ENCODE peak calls at places on chromosomes 13 and 19, in four cellular contexts. Z is mesenchymal stem cell, J is IMR-90, R is neuronal stem cell. Y is an unnamed sample. For H3K4me1, the result is how much of the 10 kb centered on the place peaks cover.

GRCh38 chr19:51702103-51702753 is 9.1 kb downstream of the SPACA6 start:
- DNase-seq in Z (peak), J (peak), R (no peak), Y (peak)

GRCh38 chr13:98890186-98890585 is 87.7 kb downstream of the DOCK9 start:
- DNase-seq in R (no peak), Z (peak), J (peak), Y (no peak)

GRCh38 chr13:113211774-113212173 is 2.4 kb downstream of the CUL4A start:
- DNase-seq in J (no peak), R (no peak), Z (no peak), Y (peak)

GRCh38 chr19:7742575-7742974 is 4.8 kb downstream of the CD209 start:
- DNase-seq in Z (no peak), R (no peak), J (no peak), Y (no peak)

GRCh38 chr19:35095667-35096368 is 19.8 kb upstream of the FXYD3 start:
- DNase-seq in R (no peak), J (no peak), Z (no peak), Y (no peak)

GRCh38 chr19:1648926-1649541 is 3.4 kb downstream of the TCF3 start:
- DNase-seq in R (no peak), J (no peak), Z (no peak), Y (no peak)

GRCh38 chr13:89315287-89315686 is 1644.1 kb downstream of the SLITRK5 start:
- DNase-seq in J (no peak), R (no peak), Z (peak), Y (no peak)

GRCh38 chr19:57664269-57665127 is 4.2 kb upstream of the ZSCAN4 start:
- DNase-seq in R (peak), J (peak), Z (peak), Y (peak)

GRCh38 chr13:111232191-111232590 is 88.3 kb upstream of the TEX29 start:
- DNase-seq in R (no peak), J (no peak), Z (no peak), Y (no peak)

GRCh38 chr19:41933693-41934426 is 5.6 kb upstream of the ERFL start:
- DNase-seq in J (no peak), Z (no peak), R (no peak), Y (no peak)

GRCh38 chr19:48506138-48506733 is 5.4 kb downstream of the LMTK3 start:
- DNase-seq in R (no peak), J (peak), Z (peak), Y (peak)

GRCh38 chr13:97113231-97114001 is 108.7 kb upstream of the MBNL2 start:
- DNase-seq in J (no peak), R (no peak), Z (peak), Y (no peak)

GRCh38 chr13:31722684-31723083 is 16.6 kb upstream of the RXFP2 start:
- DNase-seq in R (no peak), J (no peak), Z (no peak), Y (no peak)

GRCh38 chr13:33519561-33520479 is 234.3 kb upstream of the STARD13 start:
- DNase-seq in R (no peak), Z (peak), J (peak), Y (no peak)

GRCh38 chr13:111037838-111038397 is 77.2 kb upstream of the ARHGEF7 start:
- DNase-seq in Z (no peak), R (no peak), J (no peak), Y (no peak)

GRCh38 chr19:21851596-21852345 is 15.8 kb upstream of the ZNF43 start:
- DNase-seq in Z (peak), R (peak), J (peak), Y (peak)

GRCh38 chr13:73141292-73141771 is 82.5 kb downstream of the KLF5 start:
- DNase-seq in J (peak), Z (peak), R (peak), Y (no peak)

GRCh38 chr13:44854264-44855060 is 134.8 kb downstream of the NUFIP1 start:
- DNase-seq in Z (no peak), J (peak), R (no peak), Y (no peak)

GRCh38 chr13:39952244-39953233 is 297.1 kb downstream of the COG6 start:
- DNase-seq in R (no peak), Z (peak), J (peak), Y (peak)

GRCh38 chr13:105363747-105364177 is 1171.7 kb downstream of the EFNB2 start:
- DNase-seq in Z (no peak), J (no peak), R (no peak), Y (no peak)

GRCh38 chr19:1149259-1150045 is 24.6 kb downstream of the SBNO2 start:
- DNase-seq in Z (no peak), J (no peak), R (no peak), Y (no peak)

GRCh38 chr13:39811051-39811450 is 155.6 kb downstream of the COG6 start:
- DNase-seq in Z (no peak), J (no peak), R (no peak), Y (no peak)

GRCh38 chr13:59771272-59771671 is 392.5 kb downstream of the DIAPH3 start:
- DNase-seq in J (peak), R (no peak), Z (peak), Y (no peak)

GRCh38 chr19:48975947-48976847 is 11.1 kb downstream of the FTL start:
- DNase-seq in J (no peak), R (no peak), Z (peak), Y (peak)

DNA sequence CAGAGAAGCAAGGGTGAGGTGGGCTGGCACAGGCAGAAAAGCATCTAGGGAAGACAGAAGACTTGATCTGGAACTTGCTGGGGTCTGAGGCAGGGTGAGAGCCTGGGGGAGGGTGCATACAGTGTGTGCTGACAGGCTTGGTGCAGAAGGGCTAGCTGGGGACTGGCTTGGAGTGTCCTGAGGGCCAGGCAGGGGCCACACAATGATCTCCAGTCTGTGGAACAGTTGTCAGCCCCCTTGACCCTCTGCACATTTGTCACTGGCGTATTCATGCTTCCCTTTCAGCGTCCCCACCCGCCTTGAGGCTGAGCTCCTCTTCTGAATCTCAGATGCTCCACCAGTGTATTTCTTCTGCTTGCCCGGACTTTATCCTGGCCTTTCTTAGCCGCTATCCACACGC is 2.8 kb upstream of the MICU2 start:
- DNase-seq in R (no peak), Z (no peak), J (no peak), Y (no peak)
- H4K8ac ChIP-seq in R (no peak), Z (no peak), J (no peak), Y (no peak)

GRCh38 chr19:10404888-10405808 is 1.8 kb upstream of the CDC37 start:
- DNase-seq in J (no peak), R (no peak), Z (no peak), Y (no peak)
- H3K4me1 ChIP-seq in J (under half), R (under half), Z (under half), Y (under half)

GRCh38 chr19:50416815-50417137 is 2.0 kb upstream of the SPIB start:
- DNase-seq in R (no peak), J (no peak), Z (no peak), Y (no peak)
- H2AK5ac ChIP-seq in R (no peak), J (no peak), Z (no peak), Y (no peak)

GRCh38 chr13:43365042-43365344 is 341.6 kb downstream of the DNAJC15 start:
- DNase-seq in R (no peak), J (no peak), Z (no peak), Y (no peak)
- H4K8ac ChIP-seq in R (no peak), J (peak), Z (peak), Y (no peak)

DNA sequence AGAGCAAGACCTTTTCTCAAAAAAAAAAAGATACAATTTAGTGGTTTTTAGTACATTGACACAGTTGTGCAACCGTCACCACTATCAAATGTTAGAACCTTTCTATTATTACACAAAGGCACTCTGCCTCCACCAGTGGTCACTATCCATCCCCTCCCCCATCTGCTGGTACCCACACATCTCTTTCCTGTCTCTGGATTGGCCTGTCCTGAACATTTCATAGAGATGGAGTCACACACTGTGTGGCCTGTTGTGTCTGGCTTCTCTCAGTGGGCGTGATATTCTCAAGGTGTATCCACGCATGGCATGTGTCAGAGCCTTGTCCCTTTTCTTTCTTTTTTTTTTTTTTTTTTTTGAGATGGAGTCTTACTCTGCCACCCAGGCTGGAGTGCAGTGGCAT is 11.2 kb downstream of the KDM4B start:
- DNase-seq in J (no peak), R (no peak), Z (no peak), Y (no peak)
- H3K4me1 ChIP-seq in J (under half), R (under half), Z (half or more), Y (under half)

GRCh38 chr19:33510728-33511255 is 10.8 kb downstream of the PEPD start:
- DNase-seq in J (no peak), R (no peak), Z (no peak), Y (no peak)
- H2AK5ac ChIP-seq in J (no peak), R (no peak), Z (no peak), Y (no peak)

GRCh38 chr19:29872224-29872731 is 60.5 kb downstream of the CCNE1 start:
- DNase-seq in J (no peak), R (peak), Z (peak), Y (peak)

GRCh38 chr19:29876414-29876813 is 64.6 kb downstream of the CCNE1 start:
- DNase-seq in R (no peak), Z (no peak), J (no peak), Y (no peak)

GRCh38 chr19:29873024-29873800 is 61.4 kb downstream of the CCNE1 start:
- DNase-seq in R (peak), J (no peak), Z (peak), Y (peak)

GRCh38 chr19:29875931-29876330 is 64.1 kb downstream of the CCNE1 start:
- DNase-seq in Z (no peak), R (no peak), J (no peak), Y (no peak)

GRCh38 chr19:29873801-29874575 is 62.2 kb downstream of the CCNE1 start:
- DNase-seq in J (no peak), R (no peak), Z (no peak), Y (no peak)
- H4K8ac ChIP-seq in J (no peak), R (no peak), Z (no peak), Y (no peak)

GRCh38 chr19:15156391-15156790 is 44.4 kb downstream of the NOTCH3 start:
- DNase-seq in J (no peak), R (no peak), Z (no peak), Y (no peak)

GRCh38 chr19:15159251-15159650 is 41.5 kb downstream of the NOTCH3 start:
- DNase-seq in R (no peak), Z (peak), J (peak), Y (peak)

GRCh38 chr19:15149704-15150103 is 42.5 kb downstream of the SYDE1 start:
- DNase-seq in R (no peak), J (no peak), Z (no peak), Y (no peak)

GRCh38 chr19:15154002-15154612 is 46.7 kb downstream of the NOTCH3 start:
- DNase-seq in R (no peak), Z (peak), J (peak), Y (peak)

DNA sequence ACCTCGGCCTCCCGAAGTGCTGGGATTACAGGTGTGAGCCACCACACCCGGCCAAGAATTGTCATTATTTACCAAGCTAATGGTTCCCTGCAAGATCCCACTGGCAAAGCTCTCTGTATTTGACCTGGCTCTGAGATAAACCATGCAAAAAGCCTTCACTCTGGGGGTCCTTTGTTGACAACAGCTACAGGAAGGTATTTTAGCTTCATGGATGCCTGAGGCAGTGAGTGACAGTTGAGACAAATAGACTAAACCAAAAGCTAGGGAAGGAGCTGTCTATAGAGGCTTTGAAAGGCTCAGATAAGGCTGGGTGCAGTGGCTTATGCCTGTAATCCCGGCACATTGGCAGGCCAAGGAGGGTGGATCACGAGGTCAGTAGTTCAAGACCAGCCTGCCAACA is 45.5 kb downstream of the NOTCH3 start:
- DNase-seq in J (no peak), R (no peak), Z (no peak), Y (peak)
- H3K4me1 ChIP-seq in J (under half), R (under half), Z (under half), Y (under half)

Y was measured in mesendoderm.